ENCODE peak calls at places on chromosomes 3 and 15, in four cellular contexts. One of them, this sample, is unnamed.
A peak's percentile ranks its signal among the peaks of the same experiment; 100 is the strongest.

GRCh38 chr3:107184375-107184774 is 192.9 kb upstream of the CCDC54 start:
- DNase-seq in HAP-1: no peak
- DNase-seq in MCF 10A: no peak
- DNase-seq in head of caudate nucleus: no peak
- DNase-seq in this sample: no peak

GRCh38 chr3:79490165-79491028 is 277.4 kb downstream of the ROBO1 start:
- DNase-seq in MCF 10A: peak; percentile 39
- DNase-seq in head of caudate nucleus: peak; percentile 25
- DNase-seq in HAP-1: peak; percentile 75
- DNase-seq in this sample: no peak

GRCh38 chr3:19946291-19946831 is 536 bp upstream of the RAB5A start:
- DNase-seq in MCF 10A: no peak
- DNase-seq in HAP-1: no peak
- DNase-seq in head of caudate nucleus: no peak
- DNase-seq in this sample: no peak

GRCh38 chr3:113105980-113106379 is 105.4 kb upstream of the BOC start:
- DNase-seq in HAP-1: no peak
- DNase-seq in MCF 10A: no peak
- DNase-seq in head of caudate nucleus: no peak
- DNase-seq in this sample: no peak

GRCh38 chr15:61200626-61201025 is 28.5 kb downstream of the RORA start:
- DNase-seq in head of caudate nucleus: no peak
- DNase-seq in MCF 10A: no peak
- DNase-seq in HAP-1: no peak
- DNase-seq in this sample: no peak

GRCh38 chr3:13231781-13232515 is 158.7 kb upstream of the IQSEC1 start:
- DNase-seq in MCF 10A: no peak
- DNase-seq in head of caudate nucleus: peak; percentile 85
- DNase-seq in HAP-1: no peak
- DNase-seq in this sample: no peak

GRCh38 chr3:143644370-143645089 is 203.7 kb downstream of the SLC9A9 start:
- DNase-seq in MCF 10A: peak; percentile 85
- DNase-seq in HAP-1: peak; percentile 67
- DNase-seq in head of caudate nucleus: peak; percentile 75
- DNase-seq in this sample: peak; percentile 60

GRCh38 chr3:188617988-188618701 is 464.2 kb downstream of the LPP start:
- DNase-seq in HAP-1: no peak
- DNase-seq in MCF 10A: no peak
- DNase-seq in head of caudate nucleus: no peak
- DNase-seq in this sample: no peak

GRCh38 chr15:94749848-94750617 is 518.7 kb downstream of the MCTP2 start:
- DNase-seq in head of caudate nucleus: no peak
- DNase-seq in HAP-1: no peak
- DNase-seq in MCF 10A: no peak
- DNase-seq in this sample: no peak

GRCh38 chr15:33234019-33234418 is 39.5 kb upstream of the FMN1 start:
- DNase-seq in head of caudate nucleus: peak; percentile 33
- DNase-seq in MCF 10A: peak; percentile 73
- DNase-seq in HAP-1: peak; percentile 18
- DNase-seq in this sample: no peak

GRCh38 chr15:39053480-39053879 is 488.9 kb upstream of the RASGRP1 start:
- DNase-seq in MCF 10A: no peak
- DNase-seq in HAP-1: no peak
- DNase-seq in head of caudate nucleus: no peak
- DNase-seq in this sample: no peak

GRCh38 chr3:17939157-17939556 is 196.7 kb upstream of the TBC1D5 start:
- DNase-seq in MCF 10A: no peak
- DNase-seq in head of caudate nucleus: no peak
- DNase-seq in HAP-1: no peak
- DNase-seq in this sample: no peak

GRCh38 chr3:142852009-142852408 is 36.9 kb downstream of the PCOLCE2 start:
- DNase-seq in HAP-1: no peak
- DNase-seq in MCF 10A: peak; percentile 13
- DNase-seq in head of caudate nucleus: no peak
- DNase-seq in this sample: no peak

GRCh38 chr3:177652556-177653290 is 455.4 kb upstream of the TBL1XR1 start:
- DNase-seq in HAP-1: no peak
- DNase-seq in head of caudate nucleus: peak; percentile 24
- DNase-seq in MCF 10A: no peak
- DNase-seq in this sample: no peak

GRCh38 chr3:107543666-107544065 is 20.9 kb downstream of the BBX start:
- DNase-seq in HAP-1: peak; percentile 24
- DNase-seq in head of caudate nucleus: peak; percentile 25
- DNase-seq in MCF 10A: peak; percentile 30
- DNase-seq in this sample: no peak

GRCh38 chr3:114558271-114558670 is 264.4 kb downstream of the TIGIT start:
- DNase-seq in HAP-1: no peak
- DNase-seq in head of caudate nucleus: no peak
- DNase-seq in MCF 10A: no peak
- DNase-seq in this sample: no peak

GRCh38 chr15:74417230-74417629 is 16.5 kb downstream of the SEMA7A start:
- DNase-seq in HAP-1: no peak
- DNase-seq in head of caudate nucleus: no peak
- DNase-seq in MCF 10A: no peak
- DNase-seq in this sample: no peak

GRCh38 chr15:77025066-77025435 is 30.1 kb downstream of the PSTPIP1 start:
- DNase-seq in head of caudate nucleus: no peak
- DNase-seq in HAP-1: no peak
- DNase-seq in MCF 10A: no peak
- DNase-seq in this sample: no peak

GRCh38 chr3:169914321-169914720 is 2.9 kb downstream of the SAMD7 start:
- DNase-seq in HAP-1: no peak
- DNase-seq in MCF 10A: peak; percentile 42
- DNase-seq in head of caudate nucleus: no peak
- DNase-seq in this sample: no peak

GRCh38 chr3:126959921-126960603 is 22.9 kb upstream of the PLXNA1 start:
- DNase-seq in head of caudate nucleus: peak; percentile 42
- DNase-seq in MCF 10A: peak; percentile 62
- DNase-seq in HAP-1: no peak
- DNase-seq in this sample: no peak

GRCh38 chr15:71813723-71814470 is 3.5 kb downstream of the NR2E3 start:
- DNase-seq in MCF 10A: no peak
- DNase-seq in HAP-1: no peak
- DNase-seq in head of caudate nucleus: no peak
- DNase-seq in this sample: no peak